ENCODE peak calls at places on chromosomes 3 and 15, in ten cellular contexts. B is kidney glomerular epithelial cell; K is choroid plexus epithelial cell; C is iPS-NIHi11; T is CD8-positive, alpha-beta memory T cell; L is WERI-Rb-1; F is bronchial epithelial cell; E is MCF 10A; P is globus pallidus; Z is WTC11. A is an unnamed sample.

GRCh38 chr15:63156086-63156707 is 1.1 kb downstream of the RPS27L start:
- DNase-seq in B (no peak), K (no peak), C (no peak), T (no peak), L (no peak), F (peak), E (no peak), P (peak), Z (no peak), A (peak)

GRCh38 chr3:8953336-8953735 is 9.9 kb downstream of the RAD18 start:
- DNase-seq in B (no peak), K (no peak), C (no peak), T (no peak), L (no peak), F (no peak), E (no peak), P (no peak), Z (no peak), A (no peak)

GRCh38 chr15:90131848-90132247 is 29.6 kb upstream of the IDH2 start:
- DNase-seq in B (no peak), K (no peak), C (no peak), T (no peak), L (no peak), F (no peak), E (no peak), P (no peak), Z (no peak), A (no peak)

GRCh38 chr3:65548848-65549625 is 489.7 kb downstream of the MAGI1 start:
- DNase-seq in B (no peak), K (no peak), C (peak), T (no peak), L (no peak), F (no peak), E (no peak), P (peak), Z (peak), A (peak)

GRCh38 chr15:93330862-93331544 is 242.0 kb upstream of the RGMA start:
- DNase-seq in B (no peak), K (no peak), C (no peak), T (no peak), L (no peak), F (no peak), E (no peak), P (no peak), Z (no peak), A (no peak)

GRCh38 chr15:39429898-39430357 is 151.0 kb upstream of the THBS1 start:
- DNase-seq in B (peak), K (peak), C (no peak), T (no peak), L (no peak), F (peak), E (peak), P (no peak), Z (no peak), A (no peak)

GRCh38 chr3:73055583-73056364 is 5.7 kb upstream of the EBLN2 start:
- DNase-seq in B (no peak), K (no peak), C (no peak), T (no peak), L (peak), F (peak), E (no peak), P (peak), Z (no peak), A (no peak)

GRCh38 chr15:71747128-71748083 is 62.9 kb upstream of the NR2E3 start:
- DNase-seq in B (peak), K (peak), C (no peak), T (no peak), L (no peak), F (peak), E (peak), P (no peak), Z (no peak), A (no peak)

GRCh38 chr3:133941390-133941789 is 45.7 kb upstream of the RAB6B start:
- DNase-seq in B (no peak), K (peak), C (peak), T (no peak), L (no peak), F (no peak), E (peak), P (no peak), Z (no peak), A (no peak)

GRCh38 chr15:36601497-36601932 is 22.1 kb downstream of the CDIN1 start:
- DNase-seq in B (no peak), K (peak), C (no peak), T (no peak), L (no peak), F (no peak), E (no peak), P (no peak), Z (no peak), A (no peak)

GRCh38 chr3:8443829-8444791 is 57.5 kb upstream of the LMCD1 start:
- DNase-seq in B (peak), K (peak), C (peak), T (no peak), L (peak), F (peak), E (peak), P (peak), Z (peak), A (no peak)

GRCh38 chr15:40891810-40892448 is 2.3 kb upstream of the VPS18 start:
- DNase-seq in B (peak), K (peak), C (peak), T (no peak), L (peak), F (peak), E (peak), P (no peak), Z (peak), A (peak)

GRCh38 chr15:68584704-68585573 is 6.1 kb downstream of the CORO2B start:
- DNase-seq in B (no peak), K (no peak), C (no peak), T (no peak), L (no peak), F (no peak), E (no peak), P (peak), Z (no peak), A (no peak)

GRCh38 chr15:93420050-93420452 is 331.0 kb upstream of the RGMA start:
- DNase-seq in B (no peak), K (no peak), C (no peak), T (no peak), L (no peak), F (peak), E (peak), P (no peak), Z (no peak), A (no peak)

GRCh38 chr3:4290272-4290893 is 12.8 kb upstream of the SETMAR start:
- DNase-seq in B (peak), K (peak), C (peak), T (peak), L (peak), F (peak), E (peak), P (peak), Z (no peak), A (peak)

GRCh38 chr15:67479781-67480180 is 41.1 kb upstream of the C15orf61 start:
- DNase-seq in B (no peak), K (peak), C (no peak), T (no peak), L (no peak), F (no peak), E (no peak), P (no peak), Z (no peak), A (no peak)

GRCh38 chr3:157573780-157574378 is 70.7 kb upstream of the VEPH1 start:
- DNase-seq in B (peak), K (peak), C (no peak), T (no peak), L (no peak), F (no peak), E (no peak), P (no peak), Z (no peak), A (no peak)

GRCh38 chr3:126886217-126886616 is 96.7 kb upstream of the PLXNA1 start:
- DNase-seq in B (no peak), K (peak), C (no peak), T (no peak), L (no peak), F (peak), E (no peak), P (peak), Z (no peak), A (no peak)

GRCh38 chr15:39472661-39473657 is 107.9 kb upstream of the THBS1 start:
- DNase-seq in B (no peak), K (peak), C (no peak), T (no peak), L (no peak), F (no peak), E (no peak), P (peak), Z (no peak), A (no peak)

GRCh38 chr3:50603261-50604109 is 8.1 kb downstream of the CISH start:
- DNase-seq in B (no peak), K (no peak), C (no peak), T (no peak), L (no peak), F (no peak), E (no peak), P (no peak), Z (no peak), A (peak)

GRCh38 chr3:54954019-54954418 is 26.2 kb upstream of the LRTM1 start:
- DNase-seq in B (peak), K (peak), C (peak), T (no peak), L (no peak), F (peak), E (peak), P (no peak), Z (no peak), A (no peak)

GRCh38 chr3:127110982-127111693 is 81.8 kb upstream of the PRR23E start:
- DNase-seq in B (no peak), K (no peak), C (peak), T (no peak), L (no peak), F (no peak), E (no peak), P (no peak), Z (no peak), A (no peak)

GRCh38 chr3:28326458-28326926 is 22.0 kb upstream of the ZCWPW2 start:
- DNase-seq in B (no peak), K (peak), C (no peak), T (peak), L (no peak), F (no peak), E (no peak), P (no peak), Z (no peak), A (no peak)

GRCh38 chr3:111590096-111590491 is 5.1 kb downstream of the ZBED2 start:
- DNase-seq in B (peak), K (no peak), C (no peak), T (no peak), L (no peak), F (peak), E (no peak), P (no peak), Z (no peak), A (no peak)